ENCODE peak calls at places on chromosomes 5 and 9, in nine cellular contexts. N, G, W, U, K, T, P, C and Y are unnamed samples.

GRCh38 chr5:14396071-14396470 is 185.5 kb upstream of the OTULINL start:
- DNase-seq in N (no peak), G (no peak), W (peak; percentile 52), U (no peak), K (no peak), T (no peak), P (no peak), C (no peak), Y (no peak)

GRCh38 chr5:145936401-145937131 is at the start of gene SH3RF2:
- DNase-seq in N (peak; percentile 70), G (peak; percentile 36), W (peak; percentile 74), U (peak; percentile 97), K (no peak), T (peak; percentile 94), P (no peak), C (peak; percentile 78), Y (peak; percentile 85)

GRCh38 chr5:169980418-169981053 is at the start of gene INSYN2B:
- DNase-seq in N (no peak), G (peak; percentile 71), W (peak; percentile 94), U (peak; percentile 97), K (peak; percentile 18), T (peak; percentile 97), P (peak; percentile 59), C (peak; percentile 87), Y (peak; percentile 94)

GRCh38 chr5:178286226-178287090 is 53.9 kb upstream of the PHYKPL start:
- DNase-seq in N (peak; percentile 51), G (no peak), W (no peak), U (no peak), K (no peak), T (no peak), P (no peak), C (no peak), Y (no peak)

GRCh38 chr5:67350600-67351315 is 154.2 kb upstream of the CD180 start:
- DNase-seq in N (no peak), G (no peak), W (peak; percentile 60), U (no peak), K (no peak), T (peak; percentile 17), P (no peak), C (no peak), Y (no peak)

GRCh38 chr5:150780816-150781221 is 2.3 kb downstream of the SMIM3 start:
- DNase-seq in N (no peak), G (no peak), W (peak; percentile 84), U (no peak), K (no peak), T (no peak), P (no peak), C (no peak), Y (peak; percentile 11)

GRCh38 chr9:133048595-133048994 is 13.2 kb upstream of the CEL start:
- DNase-seq in N (peak; percentile 31), G (no peak), W (peak; percentile 29), U (peak; percentile 51), K (no peak), T (no peak), P (no peak), C (no peak), Y (no peak)

GRCh38 chr5:128534729-128535128 is 3.3 kb downstream of the FBN2 start:
- DNase-seq in N (no peak), G (no peak), W (peak; percentile 26), U (peak; percentile 69), K (no peak), T (no peak), P (no peak), C (peak; percentile 15), Y (no peak)

GRCh38 chr5:103450333-103451061 is 112.1 kb downstream of the NUDT12 start:
- DNase-seq in N (no peak), G (peak; percentile 53), W (peak; percentile 58), U (peak; percentile 25), K (no peak), T (peak; percentile 72), P (no peak), C (no peak), Y (peak; percentile 77)

GRCh38 chr5:175478384-175479124 is at the start of gene SFXN1:
- DNase-seq in N (peak; percentile 91), G (no peak), W (peak; percentile 70), U (peak; percentile 78), K (peak; percentile 51), T (peak; percentile 84), P (peak; percentile 78), C (peak; percentile 70), Y (peak; percentile 38)

GRCh38 chr5:131242728-131243255 is 21.1 kb upstream of the CDC42SE2 start:
- DNase-seq in N (no peak), G (peak; percentile 66), W (peak; percentile 89), U (no peak), K (no peak), T (peak; percentile 86), P (no peak), C (no peak), Y (peak; percentile 89)

GRCh38 chr5:35087971-35088370 is 40.2 kb upstream of the AGXT2 start:
- DNase-seq in N (no peak), G (no peak), W (no peak), U (no peak), K (no peak), T (no peak), P (no peak), C (no peak), Y (peak; percentile 17)

GRCh38 chr9:16639644-16640043 is 230.8 kb downstream of the BNC2 start:
- DNase-seq in N (no peak), G (no peak), W (no peak), U (no peak), K (no peak), T (no peak), P (no peak), C (no peak), Y (no peak)

GRCh38 chr5:5497132-5497748 is 74.8 kb downstream of the ICE1 start:
- DNase-seq in N (no peak), G (no peak), W (peak; percentile 37), U (peak; percentile 68), K (peak; percentile 54), T (peak; percentile 37), P (peak; percentile 48), C (peak; percentile 15), Y (peak; percentile 56)

GRCh38 chr5:98349251-98349989 is 424.0 kb upstream of the RGMB start:
- DNase-seq in N (no peak), G (no peak), W (peak; percentile 60), U (peak; percentile 70), K (no peak), T (peak; percentile 68), P (no peak), C (no peak), Y (peak; percentile 88)

GRCh38 chr5:36214434-36214833 is 27.3 kb downstream of the NADK2 start:
- DNase-seq in N (no peak), G (no peak), W (no peak), U (no peak), K (no peak), T (no peak), P (no peak), C (no peak), Y (no peak)

GRCh38 chr5:16412556-16412955 is 53.0 kb downstream of the ZNF622 start:
- DNase-seq in N (no peak), G (no peak), W (no peak), U (no peak), K (no peak), T (no peak), P (no peak), C (no peak), Y (no peak)

GRCh38 chr5:40733439-40733838 is 22.3 kb downstream of the TTC33 start:
- DNase-seq in N (no peak), G (no peak), W (no peak), U (no peak), K (no peak), T (no peak), P (no peak), C (no peak), Y (no peak)

GRCh38 chr5:56433039-56433438 is 199.9 kb upstream of the ANKRD55 start:
- DNase-seq in N (no peak), G (no peak), W (no peak), U (no peak), K (no peak), T (no peak), P (no peak), C (no peak), Y (no peak)

DNA sequence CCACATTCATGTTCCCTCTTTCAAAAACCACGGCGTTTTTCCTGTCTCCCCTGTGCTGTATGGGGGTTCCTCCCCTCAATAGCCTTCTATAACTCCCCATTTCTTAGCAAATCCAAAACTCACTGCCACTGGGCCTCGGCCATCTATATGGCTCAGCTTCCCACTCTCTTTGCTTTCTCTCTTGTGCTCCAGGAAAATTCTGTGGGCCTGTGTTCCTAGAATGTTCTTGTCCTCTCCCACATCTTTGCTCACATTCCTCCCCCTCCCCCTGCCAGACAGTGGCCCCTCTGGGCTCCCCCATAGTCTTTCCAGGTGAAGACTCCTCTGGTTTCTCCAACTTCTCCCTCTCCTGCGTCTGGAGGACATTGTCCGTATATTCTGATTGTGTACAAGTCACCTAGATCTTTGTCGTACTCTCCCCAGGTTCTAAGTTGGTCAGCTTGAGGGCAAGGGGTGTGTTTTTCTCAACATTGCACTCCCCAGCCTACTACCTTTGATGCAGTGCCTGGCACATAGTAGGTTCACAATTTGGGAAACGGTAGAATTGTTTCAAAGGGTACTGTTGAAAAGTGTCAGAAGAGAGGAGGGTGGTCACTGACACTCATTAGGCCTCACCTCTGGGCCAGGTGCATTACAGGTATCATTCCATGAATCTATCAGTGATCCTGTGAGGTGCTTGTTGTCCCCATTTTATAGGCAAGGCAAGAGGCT is 3.7 kb upstream of the DUSP1 start:
- DNase-seq in N (no peak), G (no peak), W (no peak), U (no peak), K (no peak), T (no peak), P (no peak), C (no peak), Y (no peak)
- H3K27ac ChIP-seq in N (peak overlapping the region; percentile 100), G (peak overlapping the region; percentile 21), W (no peak overlapping the region), U (no peak overlapping the region), K (peak overlapping the region; percentile 99), T (peak overlapping the region; percentile 99), P (peak overlapping the region; percentile 98), C (no peak overlapping the region), Y (peak overlapping the region; percentile 98)

GRCh38 chr9:134600431-134600830 is 41.2 kb upstream of the COL5A1 start:
- DNase-seq in N (no peak), G (no peak), W (no peak), U (peak; percentile 75), K (no peak), T (no peak), P (no peak), C (no peak), Y (no peak)
- H3K4me3 ChIP-seq in N (no peak overlapping the region), G (no peak overlapping the region), W (no peak overlapping the region), U (no peak overlapping the region), K (no peak overlapping the region), T (no peak overlapping the region), P (no peak overlapping the region), C (no peak overlapping the region), Y (no peak overlapping the region)

DNA sequence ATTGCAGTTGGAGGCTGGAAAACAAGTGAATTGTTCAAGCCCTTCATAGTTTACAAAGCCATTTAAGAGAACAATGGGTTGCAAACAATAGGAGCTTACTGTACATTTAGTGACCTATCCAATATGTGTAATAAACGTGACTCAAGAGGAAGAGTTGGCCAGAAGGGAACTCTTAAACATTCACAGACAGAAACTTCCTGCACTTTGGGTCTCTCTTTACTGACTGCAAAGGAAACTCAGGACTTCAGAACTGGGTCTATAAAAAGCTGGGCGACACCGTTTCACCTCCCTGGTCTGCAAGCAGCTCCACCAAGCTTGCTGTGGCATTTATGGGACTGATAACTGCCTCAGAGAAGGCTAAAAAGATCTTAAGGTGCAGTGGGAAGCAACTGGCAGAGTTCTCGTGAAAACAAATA is 48.7 kb upstream of the SPATA31D4 start:
- DNase-seq in N (no peak), G (no peak), W (peak; percentile 27), U (no peak), K (no peak), T (peak; percentile 25), P (no peak), C (no peak), Y (no peak)
- H3K27ac ChIP-seq in N (no peak overlapping the region), G (no peak overlapping the region), W (no peak overlapping the region), U (no peak overlapping the region), K (no peak overlapping the region), T (peak overlapping the region; percentile 33), P (no peak overlapping the region), C (no peak overlapping the region), Y (no peak overlapping the region)

GRCh38 chr5:134506054-134507039 is 19.1 kb upstream of the JADE2 start:
- DNase-seq in N (peak; percentile 97), G (no peak), W (peak; percentile 54), U (peak; percentile 99), K (peak; percentile 70), T (peak; percentile 31), P (no peak), C (no peak), Y (no peak)
- H3K4me3 ChIP-seq in N (peak overlapping the region; percentile 56), G (no peak overlapping the region), W (peak overlapping the region; percentile 34), U (no peak overlapping the region), K (no peak overlapping the region), T (no peak overlapping the region), P (peak overlapping the region; percentile 22), C (no peak overlapping the region), Y (no peak overlapping the region)